ENCODE peak calls at places on chromosomes 7 and 10, in seven cellular contexts. One of them, this sample, is unnamed.

GRCh38 chr7:148662646-148663045 is 36.1 kb upstream of the CUL1 start:
- DNase-seq in stomach: no peak
- DNase-seq in brain microvascular endothelial cell: peak
- DNase-seq in astrocyte of the spinal cord: no peak
- DNase-seq in heart right ventricle: no peak
- DNase-seq in cardiac fibroblast: no peak
- DNase-seq in fibroblast of pulmonary artery: peak
- DNase-seq in this sample: no peak

GRCh38 chr7:28528899-28529298 is 116.6 kb downstream of the CREB5 start:
- DNase-seq in cardiac fibroblast: peak
- DNase-seq in heart right ventricle: peak
- DNase-seq in fibroblast of pulmonary artery: no peak
- DNase-seq in astrocyte of the spinal cord: peak
- DNase-seq in brain microvascular endothelial cell: peak
- DNase-seq in stomach: no peak
- DNase-seq in this sample: no peak

GRCh38 chr10:7679256-7679655 is 12.5 kb upstream of the ITIH5 start:
- DNase-seq in heart right ventricle: no peak
- DNase-seq in brain microvascular endothelial cell: no peak
- DNase-seq in cardiac fibroblast: no peak
- DNase-seq in stomach: no peak
- DNase-seq in astrocyte of the spinal cord: no peak
- DNase-seq in fibroblast of pulmonary artery: no peak
- DNase-seq in this sample: no peak

GRCh38 chr7:112508404-112508803 is 27.6 kb downstream of the LSMEM1 start:
- DNase-seq in cardiac fibroblast: no peak
- DNase-seq in brain microvascular endothelial cell: no peak
- DNase-seq in astrocyte of the spinal cord: no peak
- DNase-seq in fibroblast of pulmonary artery: no peak
- DNase-seq in stomach: no peak
- DNase-seq in heart right ventricle: no peak
- DNase-seq in this sample: no peak

GRCh38 chr7:2034291-2035201 is 198.2 kb downstream of the MAD1L1 start:
- DNase-seq in astrocyte of the spinal cord: no peak
- DNase-seq in heart right ventricle: no peak
- DNase-seq in cardiac fibroblast: no peak
- DNase-seq in fibroblast of pulmonary artery: no peak
- DNase-seq in stomach: no peak
- DNase-seq in brain microvascular endothelial cell: no peak
- DNase-seq in this sample: no peak

GRCh38 chr10:12465385-12466136 is 116.2 kb downstream of the CAMK1D start:
- DNase-seq in heart right ventricle: no peak
- DNase-seq in fibroblast of pulmonary artery: no peak
- DNase-seq in stomach: no peak
- DNase-seq in cardiac fibroblast: no peak
- DNase-seq in brain microvascular endothelial cell: no peak
- DNase-seq in astrocyte of the spinal cord: no peak
- DNase-seq in this sample: no peak

GRCh38 chr10:101995451-101996063 is 60.4 kb downstream of the ARMH3 start:
- DNase-seq in astrocyte of the spinal cord: peak
- DNase-seq in cardiac fibroblast: peak
- DNase-seq in fibroblast of pulmonary artery: peak
- DNase-seq in brain microvascular endothelial cell: peak
- DNase-seq in heart right ventricle: no peak
- DNase-seq in stomach: no peak
- DNase-seq in this sample: no peak

GRCh38 chr10:70693619-70694286 is 21.4 kb downstream of the ADAMTS14 start:
- DNase-seq in fibroblast of pulmonary artery: peak
- DNase-seq in stomach: no peak
- DNase-seq in heart right ventricle: peak
- DNase-seq in brain microvascular endothelial cell: no peak
- DNase-seq in astrocyte of the spinal cord: peak
- DNase-seq in cardiac fibroblast: peak
- DNase-seq in this sample: peak

GRCh38 chr10:126041804-126042231 is 145.5 kb downstream of the FANK1 start:
- DNase-seq in astrocyte of the spinal cord: peak
- DNase-seq in heart right ventricle: peak
- DNase-seq in stomach: peak
- DNase-seq in brain microvascular endothelial cell: peak
- DNase-seq in fibroblast of pulmonary artery: peak
- DNase-seq in cardiac fibroblast: peak
- DNase-seq in this sample: no peak

GRCh38 chr7:154792436-154793055 is 210.4 kb downstream of the PAXIP1 start:
- DNase-seq in heart right ventricle: no peak
- DNase-seq in cardiac fibroblast: no peak
- DNase-seq in fibroblast of pulmonary artery: no peak
- DNase-seq in astrocyte of the spinal cord: no peak
- DNase-seq in brain microvascular endothelial cell: no peak
- DNase-seq in stomach: no peak
- DNase-seq in this sample: no peak

GRCh38 chr7:154791611-154792010 is 211.3 kb downstream of the PAXIP1 start:
- DNase-seq in cardiac fibroblast: no peak
- DNase-seq in fibroblast of pulmonary artery: no peak
- DNase-seq in stomach: no peak
- DNase-seq in astrocyte of the spinal cord: no peak
- DNase-seq in heart right ventricle: no peak
- DNase-seq in brain microvascular endothelial cell: no peak
- DNase-seq in this sample: no peak

GRCh38 chr7:154795437-154795836 is 207.5 kb downstream of the PAXIP1 start:
- DNase-seq in fibroblast of pulmonary artery: no peak
- DNase-seq in astrocyte of the spinal cord: no peak
- DNase-seq in cardiac fibroblast: no peak
- DNase-seq in brain microvascular endothelial cell: no peak
- DNase-seq in stomach: no peak
- DNase-seq in heart right ventricle: no peak
- DNase-seq in this sample: no peak

GRCh38 chr7:154794147-154794780 is 208.7 kb downstream of the PAXIP1 start:
- DNase-seq in astrocyte of the spinal cord: no peak
- DNase-seq in stomach: peak
- DNase-seq in brain microvascular endothelial cell: no peak
- DNase-seq in cardiac fibroblast: no peak
- DNase-seq in heart right ventricle: no peak
- DNase-seq in fibroblast of pulmonary artery: no peak
- DNase-seq in this sample: no peak

DNA sequence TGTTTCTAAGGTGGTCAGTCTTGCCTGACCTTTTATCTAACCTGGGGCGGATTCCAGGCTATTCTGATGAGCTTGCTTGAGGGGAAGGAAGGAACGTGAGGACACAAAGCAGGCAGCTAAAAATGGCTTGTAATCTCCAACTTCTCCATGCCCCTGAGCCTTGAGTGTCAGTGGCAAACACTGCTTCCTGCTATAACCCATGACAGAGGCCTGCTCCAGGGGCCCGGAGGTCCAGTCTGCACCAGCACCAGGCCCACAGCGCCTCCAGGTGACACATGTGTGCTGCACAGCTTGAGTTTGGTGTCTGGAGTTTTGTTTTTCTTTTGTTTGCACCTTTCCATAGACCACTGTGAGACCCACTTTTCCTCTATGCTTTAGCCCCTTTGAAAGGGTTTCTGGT is 207.9 kb downstream of the PAXIP1 start:
- DNase-seq in brain microvascular endothelial cell: no peak
- DNase-seq in stomach: no peak
- DNase-seq in fibroblast of pulmonary artery: no peak
- DNase-seq in astrocyte of the spinal cord: no peak
- DNase-seq in heart right ventricle: no peak
- DNase-seq in cardiac fibroblast: no peak
- DNase-seq in this sample: no peak
- H3K4me3 ChIP-seq in brain microvascular endothelial cell: no peak
- H3K4me3 ChIP-seq in stomach: no peak
- H3K4me3 ChIP-seq in fibroblast of pulmonary artery: no peak
- H3K4me3 ChIP-seq in astrocyte of the spinal cord: no peak
- H3K4me3 ChIP-seq in heart right ventricle: no peak
- H3K4me3 ChIP-seq in cardiac fibroblast: no peak
- H3K4me3 ChIP-seq in this sample: no peak

GRCh38 chr7:13988011-13988410 is 1.5 kb downstream of the ETV1 start:
- DNase-seq in fibroblast of pulmonary artery: peak
- DNase-seq in stomach: no peak
- DNase-seq in astrocyte of the spinal cord: peak
- DNase-seq in brain microvascular endothelial cell: peak
- DNase-seq in cardiac fibroblast: peak
- DNase-seq in heart right ventricle: no peak
- DNase-seq in this sample: no peak

GRCh38 chr7:13989944-13990295 is 454 bp upstream of the ETV1 start:
- DNase-seq in fibroblast of pulmonary artery: no peak
- DNase-seq in heart right ventricle: no peak
- DNase-seq in brain microvascular endothelial cell: peak
- DNase-seq in cardiac fibroblast: no peak
- DNase-seq in stomach: no peak
- DNase-seq in astrocyte of the spinal cord: no peak
- DNase-seq in this sample: no peak

GRCh38 chr7:13988765-13989137 is 715 bp downstream of the ETV1 start:
- DNase-seq in cardiac fibroblast: peak
- DNase-seq in stomach: no peak
- DNase-seq in brain microvascular endothelial cell: peak
- DNase-seq in heart right ventricle: peak
- DNase-seq in astrocyte of the spinal cord: peak
- DNase-seq in fibroblast of pulmonary artery: peak
- DNase-seq in this sample: no peak

GRCh38 chr7:13990319-13990983 is 985 bp upstream of the ETV1 start:
- DNase-seq in fibroblast of pulmonary artery: peak
- DNase-seq in astrocyte of the spinal cord: peak
- DNase-seq in stomach: peak
- DNase-seq in cardiac fibroblast: peak
- DNase-seq in brain microvascular endothelial cell: peak
- DNase-seq in heart right ventricle: peak
- DNase-seq in this sample: no peak

GRCh38 chr7:13989138-13989943 is at the start of gene ETV1:
- DNase-seq in cardiac fibroblast: peak
- DNase-seq in brain microvascular endothelial cell: peak
- DNase-seq in astrocyte of the spinal cord: peak
- DNase-seq in heart right ventricle: peak
- DNase-seq in fibroblast of pulmonary artery: peak
- DNase-seq in stomach: peak
- DNase-seq in this sample: no peak
- TF ChIP-seq CTCF in cardiac fibroblast: peak
- TF ChIP-seq CTCF in brain microvascular endothelial cell: peak
- TF ChIP-seq CTCF in astrocyte of the spinal cord: peak
- TF ChIP-seq CTCF in heart right ventricle: peak
- TF ChIP-seq CTCF in fibroblast of pulmonary artery: peak
- TF ChIP-seq CTCF in stomach: no peak
- TF ChIP-seq CTCF in this sample: peak

GRCh38 chr10:31709028-31709427 is 219.6 kb downstream of the ARHGAP12 start:
- DNase-seq in fibroblast of pulmonary artery: no peak
- DNase-seq in brain microvascular endothelial cell: no peak
- DNase-seq in heart right ventricle: no peak
- DNase-seq in stomach: no peak
- DNase-seq in astrocyte of the spinal cord: no peak
- DNase-seq in cardiac fibroblast: peak
- DNase-seq in this sample: no peak

GRCh38 chr10:31706464-31706863 is 222.2 kb downstream of the ARHGAP12 start:
- DNase-seq in fibroblast of pulmonary artery: no peak
- DNase-seq in brain microvascular endothelial cell: no peak
- DNase-seq in astrocyte of the spinal cord: no peak
- DNase-seq in cardiac fibroblast: no peak
- DNase-seq in heart right ventricle: no peak
- DNase-seq in stomach: no peak
- DNase-seq in this sample: no peak

GRCh38 chr10:31708513-31708912 is 220.1 kb downstream of the ARHGAP12 start:
- DNase-seq in stomach: no peak
- DNase-seq in brain microvascular endothelial cell: no peak
- DNase-seq in cardiac fibroblast: peak
- DNase-seq in heart right ventricle: peak
- DNase-seq in astrocyte of the spinal cord: no peak
- DNase-seq in fibroblast of pulmonary artery: peak
- DNase-seq in this sample: no peak

GRCh38 chr10:31706921-31707571 is 221.6 kb downstream of the ARHGAP12 start:
- DNase-seq in fibroblast of pulmonary artery: peak
- DNase-seq in stomach: no peak
- DNase-seq in heart right ventricle: peak
- DNase-seq in astrocyte of the spinal cord: no peak
- DNase-seq in cardiac fibroblast: no peak
- DNase-seq in brain microvascular endothelial cell: no peak
- DNase-seq in this sample: no peak

DNA sequence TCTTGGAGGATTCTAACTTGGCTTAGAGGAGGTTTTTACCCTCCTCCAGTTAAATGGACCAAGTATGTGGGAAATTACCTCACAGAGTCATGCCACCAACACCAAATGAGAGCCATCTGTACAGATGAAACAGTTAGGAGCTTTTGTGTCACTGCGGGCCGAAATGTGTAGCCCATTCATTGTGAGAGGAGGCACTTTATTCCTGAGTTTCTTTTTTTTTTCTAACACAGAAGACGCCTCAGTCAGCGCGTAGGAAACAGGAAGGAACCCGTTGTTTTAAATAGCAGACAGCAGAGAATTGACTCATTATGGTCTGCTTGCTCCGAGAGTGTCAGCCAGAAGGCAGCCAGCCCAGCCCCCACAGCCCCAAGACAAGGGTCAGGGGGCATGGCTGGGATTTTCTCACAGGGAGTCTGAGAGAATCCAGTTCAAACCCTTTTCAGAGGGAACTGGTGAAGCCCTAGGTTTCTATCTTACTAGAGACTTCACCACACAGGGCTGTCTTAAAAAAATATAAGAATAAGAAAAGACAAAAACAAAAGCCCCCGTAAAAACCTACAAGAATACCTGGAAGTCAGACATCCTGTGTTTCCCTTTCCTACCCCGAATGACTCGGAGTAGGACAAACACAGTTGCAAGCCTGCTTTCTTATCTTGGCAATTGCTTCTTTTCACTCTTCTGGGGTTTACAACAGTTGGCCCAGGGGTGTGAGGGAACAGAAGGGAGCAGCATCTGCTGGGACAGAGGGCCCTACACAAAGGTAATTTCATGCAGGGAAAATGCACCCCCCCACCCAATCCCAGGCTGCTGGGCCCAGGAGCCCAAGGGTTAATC is 220.8 kb downstream of the ARHGAP12 start:
- DNase-seq in astrocyte of the spinal cord: peak
- DNase-seq in brain microvascular endothelial cell: peak
- DNase-seq in heart right ventricle: peak
- DNase-seq in fibroblast of pulmonary artery: peak
- DNase-seq in stomach: no peak
- DNase-seq in cardiac fibroblast: peak
- DNase-seq in this sample: peak
- H3K4me3 ChIP-seq in astrocyte of the spinal cord: no peak
- H3K4me3 ChIP-seq in brain microvascular endothelial cell: no peak
- H3K4me3 ChIP-seq in heart right ventricle: no peak
- H3K4me3 ChIP-seq in fibroblast of pulmonary artery: peak
- H3K4me3 ChIP-seq in stomach: no peak
- H3K4me3 ChIP-seq in cardiac fibroblast: no peak
- H3K4me3 ChIP-seq in this sample: no peak

DNA sequence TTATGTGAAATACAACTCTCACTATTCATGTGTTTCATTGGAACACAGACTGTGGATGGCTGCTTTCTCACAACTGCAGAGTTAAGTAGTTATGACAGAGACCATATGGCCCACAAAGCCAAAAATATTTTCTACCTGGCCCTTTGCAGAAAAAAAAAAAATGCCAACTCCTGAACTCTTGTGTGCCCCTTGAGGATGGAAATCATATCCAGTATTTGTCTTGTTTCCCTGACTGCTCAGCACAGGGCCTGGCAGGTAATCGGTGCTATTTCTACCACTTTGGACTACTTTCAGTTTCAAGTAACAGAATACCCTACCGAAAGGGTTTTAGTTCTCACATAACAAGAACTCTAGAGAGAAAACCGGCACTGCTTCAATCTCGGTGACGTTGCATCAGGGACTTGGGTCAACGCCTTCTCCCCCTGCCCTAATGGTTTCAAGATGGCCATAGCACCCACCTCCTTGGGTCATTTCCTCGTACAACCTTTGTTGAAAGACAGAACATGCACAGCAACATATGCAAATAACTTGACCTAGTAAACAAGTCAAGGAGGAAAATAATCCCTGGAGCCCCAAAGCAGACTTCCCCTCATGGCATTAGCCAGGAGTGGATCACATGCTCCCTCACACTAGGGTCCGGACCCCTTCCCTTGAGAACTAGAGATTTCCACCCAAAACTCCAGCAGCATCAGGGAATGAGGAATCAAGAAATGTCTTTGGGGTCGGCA is 11.8 kb upstream of the GPNMB start:
- DNase-seq in stomach: no peak
- DNase-seq in brain microvascular endothelial cell: no peak
- DNase-seq in heart right ventricle: no peak
- DNase-seq in cardiac fibroblast: no peak
- DNase-seq in astrocyte of the spinal cord: no peak
- DNase-seq in fibroblast of pulmonary artery: no peak
- DNase-seq in this sample: no peak
- TF ChIP-seq CTCF in stomach: no peak
- TF ChIP-seq CTCF in brain microvascular endothelial cell: no peak
- TF ChIP-seq CTCF in heart right ventricle: no peak
- TF ChIP-seq CTCF in cardiac fibroblast: no peak
- TF ChIP-seq CTCF in astrocyte of the spinal cord: no peak
- TF ChIP-seq CTCF in fibroblast of pulmonary artery: no peak
- TF ChIP-seq CTCF in this sample: no peak